ENCODE peak calls at places on chromosomes 3 and 15, in five cellular contexts. One of them, this sample, is unnamed.

GRCh38 chr3:24037971-24038370 is 92.9 kb downstream of the NR1D2 start:
- DNase-seq in ELR: no peak
- DNase-seq in AG04450: no peak
- DNase-seq in type B pancreatic cell: no peak
- DNase-seq in GM13977: no peak
- DNase-seq in this sample: no peak

GRCh38 chr3:28139288-28139687 is 102.1 kb upstream of the CMC1 start:
- DNase-seq in ELR: no peak
- DNase-seq in AG04450: no peak
- DNase-seq in type B pancreatic cell: no peak
- DNase-seq in GM13977: no peak
- DNase-seq in this sample: no peak

GRCh38 chr15:26771168-26771916 is 1.5 kb downstream of the GABRB3 start:
- DNase-seq in ELR: no peak
- DNase-seq in AG04450: no peak
- DNase-seq in type B pancreatic cell: peak; percentile 78
- DNase-seq in GM13977: no peak
- DNase-seq in this sample: no peak

GRCh38 chr15:75043509-75044257 is 20.3 kb downstream of the PPCDC start:
- DNase-seq in ELR: peak; percentile 97
- DNase-seq in AG04450: peak; percentile 98
- DNase-seq in type B pancreatic cell: no peak
- DNase-seq in GM13977: peak; percentile 67
- DNase-seq in this sample: no peak

GRCh38 chr3:38016847-38017444 is 12.5 kb downstream of the PLCD1 start:
- DNase-seq in ELR: no peak
- DNase-seq in AG04450: no peak
- DNase-seq in type B pancreatic cell: no peak
- DNase-seq in GM13977: no peak
- DNase-seq in this sample: no peak

GRCh38 chr3:114333180-114333922 is 39.5 kb downstream of the TIGIT start:
- DNase-seq in ELR: no peak
- DNase-seq in AG04450: no peak
- DNase-seq in type B pancreatic cell: no peak
- DNase-seq in GM13977: no peak
- DNase-seq in this sample: no peak

GRCh38 chr3:172219750-172220149 is 180.4 kb downstream of the FNDC3B start:
- DNase-seq in ELR: no peak
- DNase-seq in AG04450: no peak
- DNase-seq in type B pancreatic cell: no peak
- DNase-seq in GM13977: no peak
- DNase-seq in this sample: no peak

GRCh38 chr3:68088216-68088615 is 433.8 kb upstream of the SUCLG2 start:
- DNase-seq in ELR: no peak
- DNase-seq in AG04450: no peak
- DNase-seq in type B pancreatic cell: no peak
- DNase-seq in GM13977: no peak
- DNase-seq in this sample: no peak

GRCh38 chr3:107846282-107846852 is 244.5 kb downstream of the CD47 start:
- DNase-seq in ELR: peak; percentile 78
- DNase-seq in AG04450: peak; percentile 21
- DNase-seq in type B pancreatic cell: no peak
- DNase-seq in GM13977: peak; percentile 42
- DNase-seq in this sample: peak; percentile 72

GRCh38 chr3:126867526-126868200 is 115.3 kb upstream of the PLXNA1 start:
- DNase-seq in ELR: no peak
- DNase-seq in AG04450: no peak
- DNase-seq in type B pancreatic cell: peak; percentile 47
- DNase-seq in GM13977: no peak
- DNase-seq in this sample: no peak